ENCODE peak calls at places on chromosomes 5 and 9, in seven cellular contexts. One of them, this sample, is unnamed.

GRCh38 chr5:173727839-173728778 is 111.7 kb upstream of the BOD1 start:
- DNase-seq in osteoblast: peak; percentile 53
- DNase-seq in PC-3: no peak
- DNase-seq in endodermal cell: no peak
- DNase-seq in heart right ventricle: no peak
- DNase-seq in lung: no peak
- DNase-seq in NT2/D1: no peak
- DNase-seq in this sample: no peak

GRCh38 chr9:104313396-104314110 is 190.5 kb upstream of the OR13F1 start:
- DNase-seq in lung: no peak
- DNase-seq in osteoblast: peak; percentile 25
- DNase-seq in endodermal cell: no peak
- DNase-seq in NT2/D1: no peak
- DNase-seq in heart right ventricle: no peak
- DNase-seq in PC-3: no peak
- DNase-seq in this sample: no peak

GRCh38 chr5:176473335-176474006 is 25.3 kb downstream of the FAF2 start:
- DNase-seq in heart right ventricle: no peak
- DNase-seq in lung: no peak
- DNase-seq in osteoblast: peak; percentile 67
- DNase-seq in PC-3: peak; percentile 24
- DNase-seq in NT2/D1: no peak
- DNase-seq in endodermal cell: no peak
- DNase-seq in this sample: no peak

GRCh38 chr9:17216011-17216410 is 81.2 kb downstream of the CNTLN start:
- DNase-seq in lung: no peak
- DNase-seq in endodermal cell: no peak
- DNase-seq in NT2/D1: no peak
- DNase-seq in heart right ventricle: no peak
- DNase-seq in osteoblast: no peak
- DNase-seq in PC-3: peak; percentile 45
- DNase-seq in this sample: no peak

GRCh38 chr9:130396581-130396980 is 48.2 kb upstream of the ASS1 start:
- DNase-seq in lung: no peak
- DNase-seq in endodermal cell: no peak
- DNase-seq in heart right ventricle: no peak
- DNase-seq in PC-3: no peak
- DNase-seq in osteoblast: no peak
- DNase-seq in NT2/D1: no peak
- DNase-seq in this sample: no peak

GRCh38 chr9:32413424-32413823 is 29.0 kb downstream of the ACO1 start:
- DNase-seq in lung: no peak
- DNase-seq in heart right ventricle: no peak
- DNase-seq in endodermal cell: no peak
- DNase-seq in PC-3: no peak
- DNase-seq in NT2/D1: no peak
- DNase-seq in osteoblast: no peak
- DNase-seq in this sample: no peak

GRCh38 chr9:97990259-97990658 is 7.1 kb downstream of the ANP32B start:
- DNase-seq in endodermal cell: peak; percentile 57
- DNase-seq in PC-3: peak; percentile 46
- DNase-seq in heart right ventricle: no peak
- DNase-seq in lung: no peak
- DNase-seq in osteoblast: peak; percentile 88
- DNase-seq in NT2/D1: no peak
- DNase-seq in this sample: no peak

GRCh38 chr5:107669543-107670027 is 1.2 kb downstream of the EFNA5 start:
- DNase-seq in osteoblast: peak; percentile 92
- DNase-seq in heart right ventricle: peak; percentile 49
- DNase-seq in endodermal cell: no peak
- DNase-seq in NT2/D1: peak; percentile 8
- DNase-seq in PC-3: peak; percentile 43
- DNase-seq in lung: peak; percentile 37
- DNase-seq in this sample: peak; percentile 57

GRCh38 chr9:37053684-37054512 is 19.8 kb upstream of the PAX5 start:
- DNase-seq in PC-3: no peak
- DNase-seq in endodermal cell: peak; percentile 67
- DNase-seq in osteoblast: no peak
- DNase-seq in NT2/D1: peak; percentile 75
- DNase-seq in heart right ventricle: no peak
- DNase-seq in lung: no peak
- DNase-seq in this sample: no peak

GRCh38 chr5:96717874-96718273 is 55.7 kb downstream of the CAST start:
- DNase-seq in endodermal cell: no peak
- DNase-seq in NT2/D1: no peak
- DNase-seq in PC-3: no peak
- DNase-seq in osteoblast: no peak
- DNase-seq in heart right ventricle: no peak
- DNase-seq in lung: no peak
- DNase-seq in this sample: no peak
- H3K4me1 ChIP-seq in endodermal cell: peaks cover 11% of the 10 kb centered on the region
- H3K4me1 ChIP-seq in NT2/D1: no peaks in the 10 kb centered on the region
- H3K4me1 ChIP-seq in PC-3: no peaks in the 10 kb centered on the region
- H3K4me1 ChIP-seq in osteoblast: peaks cover 25% of the 10 kb centered on the region
- H3K4me1 ChIP-seq in heart right ventricle: peaks cover 63% of the 10 kb centered on the region
- H3K4me1 ChIP-seq in lung: peaks cover 48% of the 10 kb centered on the region
- H3K4me1 ChIP-seq in this sample: peaks cover 21% of the 10 kb centered on the region

DNA sequence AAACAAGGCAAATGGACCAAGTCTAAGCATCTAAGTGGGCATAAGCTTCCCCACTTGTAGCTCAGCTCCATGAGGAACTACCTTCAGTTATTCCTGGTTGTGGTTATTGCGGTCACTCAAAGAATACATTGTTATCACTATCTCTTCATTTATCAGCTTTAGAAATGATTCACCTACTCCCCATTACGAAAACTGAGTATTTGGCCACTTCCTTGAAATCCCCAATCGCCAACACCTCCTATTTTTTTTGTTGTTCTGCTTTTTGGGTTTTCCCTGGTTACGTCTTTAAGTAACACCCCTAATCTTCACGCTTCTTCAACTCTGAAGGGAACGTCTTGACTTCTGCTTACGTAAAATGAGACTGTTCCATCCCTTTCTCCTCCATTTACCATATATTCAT is 20.7 kb downstream of the MAPK9 start:
- DNase-seq in endodermal cell: no peak
- DNase-seq in PC-3: no peak
- DNase-seq in heart right ventricle: no peak
- DNase-seq in osteoblast: no peak
- DNase-seq in NT2/D1: no peak
- DNase-seq in lung: no peak
- DNase-seq in this sample: no peak
- H3K9me3 ChIP-seq in endodermal cell: peaks cover 90% of the 10 kb centered on the region
- H3K9me3 ChIP-seq in PC-3: no peaks in the 10 kb centered on the region
- H3K9me3 ChIP-seq in heart right ventricle: peaks cover 54% of the 10 kb centered on the region
- H3K9me3 ChIP-seq in osteoblast: peaks cover 6% of the 10 kb centered on the region
- H3K9me3 ChIP-seq in NT2/D1: peaks cover 37% of the 10 kb centered on the region
- H3K9me3 ChIP-seq in lung: peaks cover 6% of the 10 kb centered on the region
- H3K9me3 ChIP-seq in this sample: peaks cover 5% of the 10 kb centered on the region

GRCh38 chr5:29213475-29213874 is 1980.0 kb upstream of the CDH6 start:
- DNase-seq in NT2/D1: no peak
- DNase-seq in osteoblast: no peak
- DNase-seq in endodermal cell: no peak
- DNase-seq in heart right ventricle: no peak
- DNase-seq in lung: no peak
- DNase-seq in PC-3: no peak
- DNase-seq in this sample: no peak
- H3K4me1 ChIP-seq in NT2/D1: no peaks in the 10 kb centered on the region
- H3K4me1 ChIP-seq in osteoblast: no peaks in the 10 kb centered on the region
- H3K4me1 ChIP-seq in endodermal cell: peaks cover 6% of the 10 kb centered on the region
- H3K4me1 ChIP-seq in heart right ventricle: no peaks in the 10 kb centered on the region
- H3K4me1 ChIP-seq in lung: no peaks in the 10 kb centered on the region
- H3K4me1 ChIP-seq in PC-3: no peaks in the 10 kb centered on the region
- H3K4me1 ChIP-seq in this sample: no peaks in the 10 kb centered on the region

GRCh38 chr5:141208478-141208877 is at the start of gene PCDHB12:
- DNase-seq in lung: no peak
- DNase-seq in PC-3: peak; percentile 20
- DNase-seq in osteoblast: no peak
- DNase-seq in heart right ventricle: no peak
- DNase-seq in NT2/D1: no peak
- DNase-seq in endodermal cell: peak; percentile 70
- DNase-seq in this sample: no peak
- H3K9me3 ChIP-seq in lung: no peaks in the 10 kb centered on the region
- H3K9me3 ChIP-seq in PC-3: no peaks in the 10 kb centered on the region
- H3K9me3 ChIP-seq in osteoblast: no peaks in the 10 kb centered on the region
- H3K9me3 ChIP-seq in heart right ventricle: peaks cover 3% of the 10 kb centered on the region
- H3K9me3 ChIP-seq in NT2/D1: no peaks in the 10 kb centered on the region
- H3K9me3 ChIP-seq in endodermal cell: no peaks in the 10 kb centered on the region
- H3K9me3 ChIP-seq in this sample: peaks cover 3% of the 10 kb centered on the region

GRCh38 chr9:90810686-90811085 is 9.1 kb downstream of the SYK start:
- DNase-seq in PC-3: no peak
- DNase-seq in osteoblast: no peak
- DNase-seq in heart right ventricle: no peak
- DNase-seq in NT2/D1: no peak
- DNase-seq in lung: no peak
- DNase-seq in endodermal cell: no peak
- DNase-seq in this sample: no peak
- H3K4me1 ChIP-seq in PC-3: peaks cover 13% of the 10 kb centered on the region
- H3K4me1 ChIP-seq in osteoblast: no peaks in the 10 kb centered on the region
- H3K4me1 ChIP-seq in heart right ventricle: no peaks in the 10 kb centered on the region
- H3K4me1 ChIP-seq in NT2/D1: no peaks in the 10 kb centered on the region
- H3K4me1 ChIP-seq in lung: no peaks in the 10 kb centered on the region
- H3K4me1 ChIP-seq in endodermal cell: no peaks in the 10 kb centered on the region
- H3K4me1 ChIP-seq in this sample: no peaks in the 10 kb centered on the region